ENCODE peak calls at places on chromosome 15, in four cellular contexts. One of them, this sample, is unnamed.

GRCh38 chr15:94057305-94057704 is 174.1 kb upstream of the MCTP2 start:
- DNase-seq in AG08396: no peak
- DNase-seq in frontal cortex: no peak
- DNase-seq in NCI-H460: no peak
- DNase-seq in this sample: no peak

GRCh38 chr15:74192751-74193150 is 9.8 kb downstream of the STRA6 start:
- DNase-seq in AG08396: no peak
- DNase-seq in NCI-H460: no peak
- DNase-seq in frontal cortex: no peak
- DNase-seq in this sample: no peak

GRCh38 chr15:73593278-73594074 is 39.7 kb downstream of the NPTN start:
- DNase-seq in frontal cortex: no peak
- DNase-seq in NCI-H460: no peak
- DNase-seq in AG08396: no peak
- DNase-seq in this sample: no peak

GRCh38 chr15:86384191-86384590 is 304.5 kb downstream of the AGBL1 start:
- DNase-seq in AG08396: no peak
- DNase-seq in frontal cortex: no peak
- DNase-seq in NCI-H460: no peak
- DNase-seq in this sample: no peak

GRCh38 chr15:94671845-94672524 is 440.6 kb downstream of the MCTP2 start:
- DNase-seq in NCI-H460: no peak
- DNase-seq in AG08396: peak; percentile 18
- DNase-seq in frontal cortex: no peak
- DNase-seq in this sample: no peak

GRCh38 chr15:34514251-34514760 is 69.1 kb downstream of the GOLGA8B start:
- DNase-seq in AG08396: peak; percentile 61
- DNase-seq in frontal cortex: no peak
- DNase-seq in NCI-H460: no peak
- DNase-seq in this sample: no peak

GRCh38 chr15:99509686-99510461 is 55.9 kb upstream of the MEF2A start:
- DNase-seq in frontal cortex: no peak
- DNase-seq in NCI-H460: no peak
- DNase-seq in AG08396: no peak
- DNase-seq in this sample: no peak

GRCh38 chr15:45106002-45106790 is 7.8 kb downstream of the DUOX2 start:
- DNase-seq in frontal cortex: no peak
- DNase-seq in AG08396: no peak
- DNase-seq in NCI-H460: no peak
- DNase-seq in this sample: peak; percentile 47

GRCh38 chr15:58551764-58552504 is 120.1 kb downstream of the LIPC start:
- DNase-seq in AG08396: peak; percentile 71
- DNase-seq in NCI-H460: no peak
- DNase-seq in frontal cortex: no peak
- DNase-seq in this sample: no peak

GRCh38 chr15:58459045-58459444 is 27.3 kb downstream of the LIPC start:
- DNase-seq in NCI-H460: no peak
- DNase-seq in AG08396: no peak
- DNase-seq in frontal cortex: no peak
- DNase-seq in this sample: no peak

GRCh38 chr15:66369773-66370651 is 13.5 kb upstream of the TIPIN start:
- DNase-seq in NCI-H460: no peak
- DNase-seq in AG08396: peak; percentile 23
- DNase-seq in frontal cortex: no peak
- DNase-seq in this sample: no peak

GRCh38 chr15:39358441-39359041 is 222.3 kb upstream of the THBS1 start:
- DNase-seq in NCI-H460: no peak
- DNase-seq in frontal cortex: no peak
- DNase-seq in AG08396: peak; percentile 26
- DNase-seq in this sample: no peak

GRCh38 chr15:57273366-57273765 is 102.9 kb upstream of the CGNL1 start:
- DNase-seq in NCI-H460: no peak
- DNase-seq in AG08396: no peak
- DNase-seq in frontal cortex: no peak
- DNase-seq in this sample: no peak

GRCh38 chr15:77815015-77815414 is 182.3 kb upstream of the LINGO1 start:
- DNase-seq in AG08396: no peak
- DNase-seq in frontal cortex: no peak
- DNase-seq in NCI-H460: no peak
- DNase-seq in this sample: no peak

GRCh38 chr15:25800761-25801515 is 62.2 kb downstream of the ATP10A start:
- DNase-seq in NCI-H460: no peak
- DNase-seq in frontal cortex: no peak
- DNase-seq in AG08396: no peak
- DNase-seq in this sample: peak; percentile 38

GRCh38 chr15:55589297-55589696 is 1.2 kb upstream of the PYGO1 start:
- DNase-seq in NCI-H460: no peak
- DNase-seq in frontal cortex: no peak
- DNase-seq in AG08396: no peak
- DNase-seq in this sample: no peak

GRCh38 chr15:57167821-57168395 is 208.4 kb upstream of the CGNL1 start:
- DNase-seq in NCI-H460: no peak
- DNase-seq in frontal cortex: no peak
- DNase-seq in AG08396: no peak
- DNase-seq in this sample: no peak

GRCh38 chr15:43939070-43939469 is 112.3 kb downstream of the WDR76 start:
- DNase-seq in frontal cortex: no peak
- DNase-seq in NCI-H460: peak; percentile 24
- DNase-seq in AG08396: no peak
- DNase-seq in this sample: no peak

GRCh38 chr15:66169023-66169422 is 84.5 kb downstream of the MEGF11 start:
- DNase-seq in frontal cortex: no peak
- DNase-seq in AG08396: no peak
- DNase-seq in NCI-H460: no peak
- DNase-seq in this sample: no peak

GRCh38 chr15:80721476-80721875 is 26.4 kb downstream of the ABHD17C start:
- DNase-seq in NCI-H460: no peak
- DNase-seq in AG08396: no peak
- DNase-seq in frontal cortex: no peak
- DNase-seq in this sample: no peak

GRCh38 chr15:81294501-81294850 is 29.5 kb downstream of the STARD5 start:
- DNase-seq in AG08396: no peak
- DNase-seq in frontal cortex: no peak
- DNase-seq in NCI-H460: no peak
- DNase-seq in this sample: no peak

GRCh38 chr15:53351373-53351772 is 408.1 kb downstream of the WDR72 start:
- DNase-seq in frontal cortex: no peak
- DNase-seq in NCI-H460: no peak
- DNase-seq in AG08396: no peak
- DNase-seq in this sample: no peak

GRCh38 chr15:78077053-78077859 is at the start of gene TBC1D2B:
- DNase-seq in AG08396: peak; percentile 80
- DNase-seq in frontal cortex: peak; percentile 82
- DNase-seq in NCI-H460: peak; percentile 18
- DNase-seq in this sample: peak; percentile 90

GRCh38 chr15:89196994-89197393 is 24.4 kb downstream of the RLBP1 start:
- DNase-seq in AG08396: no peak
- DNase-seq in frontal cortex: no peak
- DNase-seq in NCI-H460: no peak
- DNase-seq in this sample: peak; percentile 73

GRCh38 chr15:78064544-78064943 is 13.0 kb downstream of the TBC1D2B start:
- DNase-seq in NCI-H460: no peak
- DNase-seq in frontal cortex: no peak
- DNase-seq in AG08396: no peak
- DNase-seq in this sample: no peak

GRCh38 chr15:56737791-56738190 is 4.5 kb upstream of the ZNF280D start:
- DNase-seq in NCI-H460: no peak
- DNase-seq in AG08396: no peak
- DNase-seq in frontal cortex: no peak
- DNase-seq in this sample: no peak

GRCh38 chr15:76185716-76186115 is 125.6 kb downstream of the ETFA start:
- DNase-seq in AG08396: peak; percentile 70
- DNase-seq in NCI-H460: peak; percentile 64
- DNase-seq in frontal cortex: no peak
- DNase-seq in this sample: no peak

This sample was measured in activated effector memory CD4-positive, alpha-beta T cell treated with anti-CD3 and anti-CD28 coated beads, Interleukin-2, amount 50 U/mL, for 16 hours.